ENCODE peak calls at places on chromosomes 3 and 15, in ten cellular contexts. M, C, J, T, R, U, E, Y, Z and W are unnamed samples.
A peak's percentile ranks its signal among the peaks of the same experiment; 100 is the strongest.

GRCh38 chr3:62876064-62876463 is 848 bp upstream of the CADPS start:
- DNase-seq in M (peak; percentile 62), C (peak; percentile 35), J (peak; percentile 1), T (no peak), R (no peak), U (peak; percentile 20), E (no peak), Y (peak; percentile 49), Z (no peak), W (peak; percentile 34)

GRCh38 chr15:58227706-58228543 is 89.7 kb downstream of the AQP9 start:
- DNase-seq in M (peak; percentile 81), C (peak; percentile 62), J (peak; percentile 88), T (peak; percentile 78), R (peak; percentile 88), U (peak; percentile 84), E (peak; percentile 57), Y (peak; percentile 74), Z (peak; percentile 71), W (peak; percentile 78)

GRCh38 chr15:40582726-40583246 is 11.3 kb upstream of the KNL1 start:
- DNase-seq in M (no peak), C (peak; percentile 47), J (peak; percentile 87), T (no peak), R (no peak), U (no peak), E (no peak), Y (no peak), Z (no peak), W (peak; percentile 85)

GRCh38 chr3:64342940-64343691 is 117.8 kb upstream of the PRICKLE2 start:
- DNase-seq in M (no peak), C (no peak), J (peak; percentile 42), T (no peak), R (no peak), U (peak; percentile 92), E (no peak), Y (no peak), Z (no peak), W (no peak)

GRCh38 chr3:167743799-167744198 is 8.3 kb downstream of the SERPINI1 start:
- DNase-seq in M (no peak), C (no peak), J (no peak), T (no peak), R (no peak), U (peak; percentile 1), E (no peak), Y (no peak), Z (no peak), W (no peak)

GRCh38 chr15:60358935-60359672 is 38.7 kb downstream of the ANXA2 start:
- DNase-seq in M (no peak), C (no peak), J (peak; percentile 62), T (peak; percentile 48), R (no peak), U (peak; percentile 93), E (no peak), Y (no peak), Z (no peak), W (no peak)

GRCh38 chr15:38699633-38700230 is 135.1 kb upstream of the RASGRP1 start:
- DNase-seq in M (peak; percentile 53), C (peak; percentile 48), J (peak; percentile 61), T (peak; percentile 73), R (no peak), U (peak; percentile 65), E (peak; percentile 27), Y (peak; percentile 55), Z (peak; percentile 19), W (peak; percentile 58)

GRCh38 chr3:142577701-142578308 is 728 bp downstream of the ATR start:
- DNase-seq in M (no peak), C (no peak), J (no peak), T (no peak), R (no peak), U (peak; percentile 29), E (no peak), Y (no peak), Z (no peak), W (no peak)

GRCh38 chr3:111598139-111598538 is 3.0 kb upstream of the ZBED2 start:
- DNase-seq in M (no peak), C (no peak), J (no peak), T (no peak), R (no peak), U (no peak), E (no peak), Y (no peak), Z (no peak), W (no peak)

GRCh38 chr3:46860381-46861292 is 2.6 kb downstream of the MYL3 start:
- DNase-seq in M (peak; percentile 39), C (no peak), J (peak; percentile 34), T (no peak), R (peak; percentile 70), U (no peak), E (peak; percentile 16), Y (peak; percentile 54), Z (peak; percentile 55), W (peak; percentile 53)

GRCh38 chr3:187669675-187670504 is at the start of gene SST:
- DNase-seq in M (peak; percentile 47), C (peak; percentile 33), J (peak; percentile 13), T (peak; percentile 47), R (peak; percentile 83), U (peak; percentile 47), E (peak; percentile 21), Y (peak; percentile 38), Z (peak; percentile 39), W (peak; percentile 66)

GRCh38 chr3:32200490-32200889 is 38.0 kb upstream of the CMTM8 start:
- DNase-seq in M (no peak), C (no peak), J (no peak), T (no peak), R (no peak), U (no peak), E (peak; percentile 68), Y (peak; percentile 89), Z (peak; percentile 57), W (no peak)

GRCh38 chr3:196111939-196112386 is 30.1 kb upstream of the TFRC start:
- DNase-seq in M (no peak), C (no peak), J (no peak), T (no peak), R (no peak), U (no peak), E (no peak), Y (no peak), Z (no peak), W (no peak)

GRCh38 chr3:185631508-185632206 is 45.6 kb downstream of the SENP2 start:
- DNase-seq in M (no peak), C (no peak), J (no peak), T (no peak), R (no peak), U (no peak), E (no peak), Y (no peak), Z (no peak), W (no peak)

GRCh38 chr3:126536126-126536525 is 12.2 kb downstream of the CHST13 start:
- DNase-seq in M (peak; percentile 20), C (no peak), J (no peak), T (no peak), R (peak; percentile 26), U (no peak), E (no peak), Y (no peak), Z (no peak), W (peak; percentile 9)

GRCh38 chr15:67097893-67098740 is 32.7 kb downstream of the SMAD3 start:
- DNase-seq in M (no peak), C (no peak), J (no peak), T (peak; percentile 71), R (peak; percentile 77), U (peak; percentile 52), E (peak; percentile 56), Y (no peak), Z (peak; percentile 51), W (no peak)

GRCh38 chr3:12952322-12953200 is 111.2 kb upstream of the RPL32 start:
- DNase-seq in M (no peak), C (no peak), J (no peak), T (no peak), R (no peak), U (no peak), E (no peak), Y (no peak), Z (no peak), W (no peak)

GRCh38 chr15:62940755-62941361 is 101.7 kb upstream of the TPM1 start:
- DNase-seq in M (no peak), C (peak; percentile 37), J (peak; percentile 60), T (peak; percentile 34), R (peak; percentile 90), U (peak; percentile 98), E (peak; percentile 78), Y (peak; percentile 85), Z (peak; percentile 83), W (no peak)

GRCh38 chr3:45573591-45573990 is 21.0 kb upstream of the LIMD1 start:
- DNase-seq in M (no peak), C (no peak), J (no peak), T (no peak), R (no peak), U (no peak), E (no peak), Y (no peak), Z (no peak), W (no peak)
- H3K4me1 ChIP-seq in M (peaks cover 24% of the 10 kb centered on the region), C (peaks cover 9% of the 10 kb centered on the region), J (no peaks in the 10 kb centered on the region), T (no peaks in the 10 kb centered on the region), R (no peaks in the 10 kb centered on the region), U (peaks cover 2% of the 10 kb centered on the region), E (no peaks in the 10 kb centered on the region), Y (peaks cover 11% of the 10 kb centered on the region), Z (peaks cover 15% of the 10 kb centered on the region), W (peaks cover 26% of the 10 kb centered on the region)

GRCh38 chr3:136819784-136820640 is 1.1 kb downstream of the SLC35G2 start:
- DNase-seq in M (peak; percentile 71), C (peak; percentile 37), J (peak; percentile 68), T (peak; percentile 31), R (peak; percentile 84), U (peak; percentile 69), E (peak; percentile 35), Y (peak; percentile 32), Z (peak; percentile 59), W (peak; percentile 47)

GRCh38 chr3:136817448-136817847 is 1.5 kb upstream of the SLC35G2 start:
- DNase-seq in M (no peak), C (no peak), J (no peak), T (no peak), R (no peak), U (peak; percentile 47), E (no peak), Y (no peak), Z (no peak), W (no peak)

GRCh38 chr3:136818191-136818850 is 605 bp upstream of the SLC35G2 start:
- DNase-seq in M (no peak), C (no peak), J (peak; percentile 90), T (peak; percentile 26), R (peak; percentile 77), U (peak; percentile 92), E (peak; percentile 26), Y (peak; percentile 78), Z (peak; percentile 35), W (no peak)

GRCh38 chr3:136818851-136819783 is at the start of gene SLC35G2:
- DNase-seq in M (peak; percentile 58), C (peak; percentile 36), J (peak; percentile 66), T (peak; percentile 30), R (peak; percentile 84), U (peak; percentile 89), E (peak; percentile 42), Y (peak; percentile 72), Z (peak; percentile 54), W (peak; percentile 57)
- H3K9me3 ChIP-seq in M (no peaks in the 10 kb centered on the region), C (no peaks in the 10 kb centered on the region), J (peaks cover 10% of the 10 kb centered on the region), T (no peaks in the 10 kb centered on the region), R (no peaks in the 10 kb centered on the region), U (no peaks in the 10 kb centered on the region), E (no peaks in the 10 kb centered on the region), Y (peaks cover 5% of the 10 kb centered on the region), Z (peaks cover 5% of the 10 kb centered on the region), W (no peaks in the 10 kb centered on the region)

GRCh38 chr15:90463381-90463780 is 66.3 kb upstream of the CRTC3 start:
- DNase-seq in M (no peak), C (no peak), J (peak; percentile 14), T (no peak), R (no peak), U (peak; percentile 76), E (no peak), Y (peak; percentile 65), Z (no peak), W (no peak)
- H3K4me1 ChIP-seq in M (peaks cover 35% of the 10 kb centered on the region), C (peaks cover 46% of the 10 kb centered on the region), J (no peaks in the 10 kb centered on the region), T (peaks cover 48% of the 10 kb centered on the region), R (peaks cover 19% of the 10 kb centered on the region), U (peaks cover 6% of the 10 kb centered on the region), E (no peaks in the 10 kb centered on the region), Y (peaks cover 55% of the 10 kb centered on the region), Z (peaks cover 43% of the 10 kb centered on the region), W (no peaks in the 10 kb centered on the region)

GRCh38 chr3:44501971-44502370 is 24.5 kb upstream of the ZNF445 start:
- DNase-seq in M (no peak), C (no peak), J (no peak), T (no peak), R (no peak), U (peak; percentile 13), E (no peak), Y (no peak), Z (no peak), W (no peak)
- H3K9me3 ChIP-seq in M (peaks cover 43% of the 10 kb centered on the region), C (peaks cover 15% of the 10 kb centered on the region), J (peaks cover 66% of the 10 kb centered on the region), T (peaks cover 31% of the 10 kb centered on the region), R (peaks cover 10% of the 10 kb centered on the region), U (peaks cover 42% of the 10 kb centered on the region), E (no peaks in the 10 kb centered on the region), Y (peaks cover 26% of the 10 kb centered on the region), Z (peaks cover 53% of the 10 kb centered on the region), W (peaks cover 50% of the 10 kb centered on the region)